ENCODE peak calls at places on chromosomes 1 and 21, in five cellular contexts. O is sigmoid colon; M is Right ventricle myocardium superior; N is HuH-7.5; L is stimulated activated CD4-positive, alpha-beta T cell treated with anti-CD3 and anti-CD28 coated beads, Interleukin-4, amount 100 ng/mL, for 1 hour. H is an unnamed sample.
A peak's percentile ranks its signal among the peaks of the same experiment; 100 is the strongest.

GRCh38 chr1:96510911-96511310 is 210.7 kb upstream of the PTBP2 start:
- DNase-seq in O (no peak), M (no peak), N (no peak), L (no peak), H (no peak)

GRCh38 chr1:93908394-93909145 is 660 bp downstream of the GCLM start:
- DNase-seq in O (peak; percentile 65), M (peak; percentile 67), N (peak; percentile 24), L (peak; percentile 55), H (peak; percentile 60)

GRCh38 chr1:10761503-10762152 is 34.8 kb downstream of the CASZ1 start:
- DNase-seq in O (no peak), M (no peak), N (no peak), L (no peak), H (no peak)

GRCh38 chr1:26824735-26825134 is 1.8 kb upstream of the ZDHHC18 start:
- DNase-seq in O (no peak), M (no peak), N (no peak), L (no peak), H (no peak)

GRCh38 chr1:173329747-173330146 is 122.6 kb upstream of the TNFSF4 start:
- DNase-seq in O (no peak), M (no peak), N (no peak), L (no peak), H (no peak)

GRCh38 chr1:177077734-177078489 is 86.6 kb downstream of the ASTN1 start:
- DNase-seq in O (no peak), M (no peak), N (no peak), L (no peak), H (no peak)

GRCh38 chr1:221397141-221397540 is 344.7 kb downstream of the DUSP10 start:
- DNase-seq in O (no peak), M (no peak), N (no peak), L (no peak), H (no peak)

GRCh38 chr1:1440941-1441888 is 5.7 kb downstream of the VWA1 start:
- DNase-seq in O (no peak), M (peak; percentile 69), N (peak; percentile 99), L (peak; percentile 67), H (peak; percentile 90)

GRCh38 chr1:226548281-226549093 is at the start of gene STUM:
- DNase-seq in O (peak; percentile 71), M (no peak), N (peak; percentile 54), L (peak; percentile 19), H (peak; percentile 72)

GRCh38 chr1:84842748-84843231 is 50.2 kb downstream of the LPAR3 start:
- DNase-seq in O (no peak), M (no peak), N (no peak), L (no peak), H (no peak)

GRCh38 chr1:65114312-65114711 is 33.7 kb upstream of the AK4 start:
- DNase-seq in O (peak; percentile 70), M (no peak), N (no peak), L (no peak), H (no peak)

GRCh38 chr1:66374148-66374547 is 159.8 kb upstream of the SGIP1 start:
- DNase-seq in O (no peak), M (no peak), N (no peak), L (no peak), H (no peak)

GRCh38 chr1:205150651-205151428 is 29.1 kb upstream of the RBBP5 start:
- DNase-seq in O (no peak), M (no peak), N (no peak), L (no peak), H (no peak)

GRCh38 chr1:161071886-161072371 is 2.2 kb upstream of the ARHGAP30 start:
- DNase-seq in O (no peak), M (peak; percentile 82), N (peak; percentile 71), L (peak; percentile 48), H (peak; percentile 86)

GRCh38 chr1:117367769-117368059 is 465 bp downstream of the MAN1A2 start:
- DNase-seq in O (no peak), M (no peak), N (no peak), L (no peak), H (no peak)

GRCh38 chr1:45643978-45644377 is 20.1 kb upstream of the CCDC17 start:
- DNase-seq in O (no peak), M (no peak), N (no peak), L (no peak), H (no peak)

GRCh38 chr1:9294910-9295636 is 2.4 kb downstream of the SPSB1 start:
- DNase-seq in O (peak; percentile 79), M (peak; percentile 64), N (no peak), L (no peak), H (peak; percentile 66)

GRCh38 chr1:178436899-178437298 is 59.9 kb downstream of the CLEC20A start:
- DNase-seq in O (no peak), M (no peak), N (no peak), L (no peak), H (no peak)

GRCh38 chr1:45913183-45913924 is 109.9 kb downstream of the MAST2 start:
- DNase-seq in O (peak; percentile 89), M (peak; percentile 46), N (no peak), L (no peak), H (no peak)

GRCh38 chr1:229031491-229032341 is 239.2 kb upstream of the RAB4A start:
- DNase-seq in O (no peak), M (no peak), N (no peak), L (no peak), H (no peak)

GRCh38 chr1:32695098-32695904 is 7.3 kb downstream of the SYNC start:
- DNase-seq in O (peak; percentile 85), M (peak; percentile 92), N (no peak), L (no peak), H (no peak)

GRCh38 chr1:156076609-156077429 is 5.4 kb downstream of the MEX3A start:
- DNase-seq in O (peak; percentile 78), M (peak; percentile 55), N (no peak), L (no peak), H (peak; percentile 94)

GRCh38 chr1:41618871-41619270 is 134.4 kb upstream of the EDN2 start:
- DNase-seq in O (no peak), M (no peak), N (no peak), L (no peak), H (no peak)

GRCh38 chr1:94746635-94747525 is 73.3 kb upstream of the SLC44A3 start:
- DNase-seq in O (no peak), M (peak; percentile 54), N (no peak), L (no peak), H (no peak)

GRCh38 chr21:27715131-27715530 is 748.2 kb upstream of the ADAMTS5 start:
- DNase-seq in O (no peak), M (no peak), N (no peak), L (no peak), H (no peak)

GRCh38 chr1:110542730-110543129 is 23.8 kb upstream of the KCNA10 start:
- DNase-seq in O (no peak), M (no peak), N (peak; percentile 32), L (no peak), H (peak; percentile 45)

GRCh38 chr1:73626326-73626725 is 571.6 kb downstream of the LRRIQ3 start:
- DNase-seq in O (no peak), M (no peak), N (no peak), L (no peak), H (no peak)

GRCh38 chr1:227805606-227806197 is 9.8 kb upstream of the PRSS38 start:
- DNase-seq in O (no peak), M (no peak), N (no peak), L (no peak), H (no peak)

GRCh38 chr1:21924503-21925005 is 12.6 kb downstream of the HSPG2 start:
- DNase-seq in O (peak; percentile 74), M (no peak), N (no peak), L (no peak), H (no peak)

H was measured in GM20000.